ENCODE peak calls at places on chromosome 2, in five cellular contexts. S is neural progenitor cell, P is glutamatergic neuron, J is AG08396, I is right cardiac atrium. V is an unnamed sample.

GRCh38 chr2:215441560-215442391 is 5.9 kb upstream of the FN1 start:
- DNase-seq in S (no peak), P (no peak), J (no peak), I (no peak), V (no peak)

GRCh38 chr2:237806334-237806733 is 7.8 kb downstream of the RBM44 start:
- DNase-seq in S (no peak), P (no peak), J (no peak), I (no peak), V (no peak)

GRCh38 chr2:24048662-24049484 is 668 bp upstream of the FKBP1B start:
- DNase-seq in S (peak), P (no peak), J (no peak), I (no peak), V (no peak)

GRCh38 chr2:236133410-236134012 is 34.7 kb downstream of the GBX2 start:
- DNase-seq in S (no peak), P (no peak), J (no peak), I (no peak), V (no peak)

GRCh38 chr2:138391956-138392355 is 109.6 kb upstream of the SPOPL start:
- DNase-seq in S (no peak), P (no peak), J (no peak), I (no peak), V (no peak)

GRCh38 chr2:66573866-66574265 is 138.9 kb downstream of the MEIS1 start:
- DNase-seq in S (peak), P (no peak), J (no peak), I (no peak), V (no peak)

GRCh38 chr2:150280255-150280654 is 207.2 kb downstream of the RND3 start:
- DNase-seq in S (no peak), P (no peak), J (no peak), I (no peak), V (no peak)

GRCh38 chr2:237223208-237223861 is 137.6 kb downstream of the COPS8 start:
- DNase-seq in S (no peak), P (no peak), J (peak), I (peak), V (no peak)

GRCh38 chr2:127901339-127902072 is 15.8 kb upstream of the AMMECR1L start:
- DNase-seq in S (no peak), P (no peak), J (no peak), I (peak), V (no peak)

GRCh38 chr2:43490387-43490786 is 105.5 kb downstream of the THADA start:
- DNase-seq in S (peak), P (no peak), J (no peak), I (no peak), V (no peak)

GRCh38 chr2:45843136-45843535 is 191.7 kb downstream of the PRKCE start:
- DNase-seq in S (no peak), P (no peak), J (no peak), I (no peak), V (no peak)

GRCh38 chr2:233140913-233141469 is 80.8 kb downstream of the INPP5D start:
- DNase-seq in S (no peak), P (no peak), J (no peak), I (no peak), V (no peak)

GRCh38 chr2:230614913-230615332 is 97.7 kb upstream of the CAB39 start:
- DNase-seq in S (no peak), P (no peak), J (no peak), I (no peak), V (no peak)

GRCh38 chr2:72629062-72629461 is 196.8 kb downstream of the EXOC6B start:
- DNase-seq in S (no peak), P (no peak), J (peak), I (no peak), V (no peak)

GRCh38 chr2:159516241-159516758 is 100.0 kb downstream of the BAZ2B start:
- DNase-seq in S (peak), P (no peak), J (peak), I (no peak), V (peak)

GRCh38 chr2:150997702-150998480 is 263.8 kb downstream of the RBM43 start:
- DNase-seq in S (no peak), P (no peak), J (no peak), I (no peak), V (no peak)

GRCh38 chr2:85319811-85320210 is 8.0 kb downstream of the TGOLN2 start:
- DNase-seq in S (no peak), P (no peak), J (no peak), I (no peak), V (no peak)

GRCh38 chr2:175829741-175830140 is 172.3 kb downstream of the LNPK start:
- DNase-seq in S (no peak), P (no peak), J (no peak), I (no peak), V (no peak)

GRCh38 chr2:161166538-161167409 is 6.5 kb downstream of the TANK start:
- DNase-seq in S (no peak), P (no peak), J (no peak), I (no peak), V (no peak)

GRCh38 chr2:3656762-3657691 is 973 bp upstream of the ALLC start:
- DNase-seq in S (no peak), P (peak), J (peak), I (no peak), V (no peak)

GRCh38 chr2:25062461-25062860 is 20.6 kb downstream of the EFR3B start:
- DNase-seq in S (no peak), P (peak), J (no peak), I (no peak), V (no peak)